ENCODE peak calls at places on chromosomes 11 and 22, in four cellular contexts. L, X, W and Z are unnamed samples. For H3K4me1 and H3K27me3, the result is how much of the 10 kb centered on the place peaks cover.

GRCh38 chr11:38667359-38667758 is 2069.3 kb upstream of the RAG2 start:
- DNase-seq in L (no peak), X (no peak), W (no peak), Z (no peak)

GRCh38 chr11:122598971-122599370 is 56.6 kb upstream of the UBASH3B start:
- DNase-seq in L (no peak), X (no peak), W (no peak), Z (no peak)

GRCh38 chr11:114259124-114259526 is 37.1 kb upstream of the NNMT start:
- DNase-seq in L (no peak), X (no peak), W (peak), Z (peak)

GRCh38 chr11:111236355-111236754 is 9.2 kb upstream of the POU2AF2 start:
- DNase-seq in L (no peak), X (no peak), W (no peak), Z (no peak)

GRCh38 chr11:31645747-31646146 is 136.2 kb downstream of the ELP4 start:
- DNase-seq in L (no peak), X (no peak), W (no peak), Z (no peak)

GRCh38 chr11:46444305-46444704 is 52.7 kb upstream of the CHRM4 start:
- DNase-seq in L (no peak), X (no peak), W (no peak), Z (no peak)

GRCh38 chr11:77779935-77780334 is 40.6 kb downstream of the RSF1 start:
- DNase-seq in L (peak), X (no peak), W (no peak), Z (no peak)

GRCh38 chr11:720017-720641 is 14.1 kb downstream of the EPS8L2 start:
- DNase-seq in L (no peak), X (no peak), W (no peak), Z (no peak)

GRCh38 chr22:23547818-23548500 is 32.1 kb downstream of the IGLL1 start:
- DNase-seq in L (no peak), X (no peak), W (peak), Z (no peak)

GRCh38 chr11:69427337-69427736 is 54.1 kb upstream of the LINC01488 start:
- DNase-seq in L (no peak), X (no peak), W (peak), Z (no peak)

GRCh38 chr11:28659716-28660348 is 551.6 kb downstream of the METTL15 start:
- DNase-seq in L (no peak), X (no peak), W (no peak), Z (no peak)

GRCh38 chr22:33666249-33666648 is 254.0 kb downstream of the LARGE1 start:
- DNase-seq in L (no peak), X (no peak), W (no peak), Z (no peak)

GRCh38 chr11:120566176-120566575 is 54.6 kb downstream of the GRIK4 start:
- DNase-seq in L (no peak), X (no peak), W (no peak), Z (no peak)

GRCh38 chr11:117678651-117679407 is 118.2 kb downstream of the DSCAML1 start:
- DNase-seq in L (no peak), X (no peak), W (no peak), Z (no peak)

GRCh38 chr11:72234920-72235319 is 9.1 kb downstream of the PHOX2A start:
- DNase-seq in L (no peak), X (no peak), W (peak), Z (no peak)

GRCh38 chr11:61869636-61870428 is 21.5 kb downstream of the FADS3 start:
- DNase-seq in L (peak), X (no peak), W (no peak), Z (no peak)

GRCh38 chr11:1012740-1013627 is 23.5 kb downstream of the MUC6 start:
- DNase-seq in L (no peak), X (no peak), W (no peak), Z (no peak)

GRCh38 chr22:45211435-45211834 is 29.3 kb downstream of the KIAA0930 start:
- DNase-seq in L (no peak), X (no peak), W (no peak), Z (no peak)

GRCh38 chr22:50180727-50181521 is 4.8 kb upstream of the TRABD start:
- DNase-seq in L (no peak), X (no peak), W (no peak), Z (no peak)

GRCh38 chr11:103295704-103296103 is 186.5 kb downstream of the DYNC2H1 start:
- DNase-seq in L (no peak), X (no peak), W (no peak), Z (no peak)

GRCh38 chr11:44868021-44868420 is 82.7 kb downstream of the TP53I11 start:
- DNase-seq in L (no peak), X (no peak), W (no peak), Z (no peak)
- H3K4me1 ChIP-seq in L (under half), X (under half), W (under half), Z (under half)

DNA sequence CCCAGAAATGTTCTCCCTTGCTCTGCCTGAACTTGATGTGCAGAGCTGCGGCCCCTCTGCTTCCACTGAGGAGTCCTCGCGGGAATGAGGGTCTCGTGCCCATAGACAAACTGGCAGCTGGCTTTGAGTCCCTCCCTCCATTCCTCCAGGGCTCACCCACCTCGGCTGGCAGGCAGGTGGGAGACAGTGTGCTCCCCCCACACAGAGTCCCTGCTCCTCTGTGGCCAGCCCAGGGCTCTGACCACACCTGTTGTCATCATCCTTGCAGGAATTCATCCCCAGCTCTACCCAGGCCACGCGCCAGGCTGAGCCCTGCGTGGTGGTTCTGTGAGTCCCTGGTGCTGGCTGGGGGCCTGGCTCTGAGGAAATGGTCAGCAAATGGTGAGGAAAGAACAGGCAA is 521.9 kb downstream of the TBC1D22A start:
- DNase-seq in L (no peak), X (no peak), W (no peak), Z (no peak)
- H3K27me3 ChIP-seq in L (under half), X (under half), W (under half), Z (half or more)

GRCh38 chr22:31628969-31629723 is 32.9 kb downstream of the PISD start:
- DNase-seq in L (no peak), X (no peak), W (no peak), Z (no peak)
- TF ChIP-seq CTCF in L (no peak), X (no peak), W (no peak), Z (no peak)

GRCh38 chr11:15668718-15669117 is 554.0 kb downstream of the INSC start:
- DNase-seq in L (no peak), X (no peak), W (no peak), Z (no peak)

GRCh38 chr11:15671216-15671615 is 556.5 kb downstream of the INSC start:
- DNase-seq in L (no peak), X (no peak), W (no peak), Z (no peak)

GRCh38 chr11:15672822-15673221 is 558.1 kb downstream of the INSC start:
- DNase-seq in L (no peak), X (no peak), W (no peak), Z (no peak)

GRCh38 chr11:15673408-15673811 is 558.7 kb downstream of the INSC start:
- DNase-seq in L (peak), X (no peak), W (no peak), Z (no peak)

GRCh38 chr11:15670520-15671070 is 555.9 kb downstream of the INSC start:
- DNase-seq in L (peak), X (no peak), W (no peak), Z (peak)
- H3K4me1 ChIP-seq in L (under half), X (under half), W (under half), Z (under half)